ENCODE peak calls at places on chromosome 13, in nine cellular contexts. One of them, this sample, is unnamed.

GRCh38 chr13:113836917-113837553 is 26.8 kb downstream of the GAS6 start:
- DNase-seq in nucleus accumbens: no peak
- DNase-seq in stimulated activated CD4-positive, alpha-beta T cell treated with anti-CD3 and anti-CD28 coated beads, Interleukin-2, amount 100 ng/mL, for 48 hours: no peak
- DNase-seq in fibroblast of the conjunctiva: peak
- DNase-seq in aorta: peak
- DNase-seq in ELR: peak
- DNase-seq in stimulated activated CD8-positive, alpha-beta memory T cell treated with anti-CD3 and anti-CD28 coated beads, Interleukin-15, amount 100 ng/mL, for 1 hour: no peak
- DNase-seq in fibroblast of pulmonary artery: peak
- DNase-seq in NCI-H1092: no peak
- DNase-seq in this sample: peak

GRCh38 chr13:19567820-19568534 is 6.6 kb upstream of the TPTE2 start:
- DNase-seq in nucleus accumbens: no peak
- DNase-seq in stimulated activated CD4-positive, alpha-beta T cell treated with anti-CD3 and anti-CD28 coated beads, Interleukin-2, amount 100 ng/mL, for 48 hours: no peak
- DNase-seq in fibroblast of the conjunctiva: no peak
- DNase-seq in aorta: no peak
- DNase-seq in ELR: no peak
- DNase-seq in stimulated activated CD8-positive, alpha-beta memory T cell treated with anti-CD3 and anti-CD28 coated beads, Interleukin-15, amount 100 ng/mL, for 1 hour: no peak
- DNase-seq in fibroblast of pulmonary artery: no peak
- DNase-seq in NCI-H1092: no peak
- DNase-seq in this sample: no peak

GRCh38 chr13:20924758-20925394 is 22.3 kb upstream of the XPO4 start:
- DNase-seq in nucleus accumbens: no peak
- DNase-seq in stimulated activated CD4-positive, alpha-beta T cell treated with anti-CD3 and anti-CD28 coated beads, Interleukin-2, amount 100 ng/mL, for 48 hours: peak
- DNase-seq in fibroblast of the conjunctiva: peak
- DNase-seq in aorta: peak
- DNase-seq in ELR: peak
- DNase-seq in stimulated activated CD8-positive, alpha-beta memory T cell treated with anti-CD3 and anti-CD28 coated beads, Interleukin-15, amount 100 ng/mL, for 1 hour: peak
- DNase-seq in fibroblast of pulmonary artery: peak
- DNase-seq in NCI-H1092: peak
- DNase-seq in this sample: peak

GRCh38 chr13:51547425-51548176 is 36.7 kb upstream of the WDFY2 start:
- DNase-seq in nucleus accumbens: no peak
- DNase-seq in stimulated activated CD4-positive, alpha-beta T cell treated with anti-CD3 and anti-CD28 coated beads, Interleukin-2, amount 100 ng/mL, for 48 hours: no peak
- DNase-seq in fibroblast of the conjunctiva: no peak
- DNase-seq in aorta: no peak
- DNase-seq in ELR: no peak
- DNase-seq in stimulated activated CD8-positive, alpha-beta memory T cell treated with anti-CD3 and anti-CD28 coated beads, Interleukin-15, amount 100 ng/mL, for 1 hour: no peak
- DNase-seq in fibroblast of pulmonary artery: no peak
- DNase-seq in NCI-H1092: no peak
- DNase-seq in this sample: no peak

GRCh38 chr13:48731957-48732569 is 78.3 kb downstream of the CYSLTR2 start:
- DNase-seq in nucleus accumbens: no peak
- DNase-seq in stimulated activated CD4-positive, alpha-beta T cell treated with anti-CD3 and anti-CD28 coated beads, Interleukin-2, amount 100 ng/mL, for 48 hours: peak
- DNase-seq in fibroblast of the conjunctiva: no peak
- DNase-seq in aorta: peak
- DNase-seq in ELR: peak
- DNase-seq in stimulated activated CD8-positive, alpha-beta memory T cell treated with anti-CD3 and anti-CD28 coated beads, Interleukin-15, amount 100 ng/mL, for 1 hour: peak
- DNase-seq in fibroblast of pulmonary artery: peak
- DNase-seq in NCI-H1092: no peak
- DNase-seq in this sample: no peak

GRCh38 chr13:40379186-40379585 is 287.3 kb downstream of the FOXO1 start:
- DNase-seq in nucleus accumbens: no peak
- DNase-seq in stimulated activated CD4-positive, alpha-beta T cell treated with anti-CD3 and anti-CD28 coated beads, Interleukin-2, amount 100 ng/mL, for 48 hours: no peak
- DNase-seq in fibroblast of the conjunctiva: no peak
- DNase-seq in aorta: no peak
- DNase-seq in ELR: no peak
- DNase-seq in stimulated activated CD8-positive, alpha-beta memory T cell treated with anti-CD3 and anti-CD28 coated beads, Interleukin-15, amount 100 ng/mL, for 1 hour: no peak
- DNase-seq in fibroblast of pulmonary artery: no peak
- DNase-seq in NCI-H1092: no peak
- DNase-seq in this sample: no peak

GRCh38 chr13:42272115-42272756 is at the start of gene AKAP11:
- DNase-seq in nucleus accumbens: peak
- DNase-seq in stimulated activated CD4-positive, alpha-beta T cell treated with anti-CD3 and anti-CD28 coated beads, Interleukin-2, amount 100 ng/mL, for 48 hours: peak
- DNase-seq in fibroblast of the conjunctiva: no peak
- DNase-seq in aorta: peak
- DNase-seq in ELR: peak
- DNase-seq in stimulated activated CD8-positive, alpha-beta memory T cell treated with anti-CD3 and anti-CD28 coated beads, Interleukin-15, amount 100 ng/mL, for 1 hour: peak
- DNase-seq in fibroblast of pulmonary artery: peak
- DNase-seq in NCI-H1092: peak
- DNase-seq in this sample: peak

GRCh38 chr13:97240789-97241734 is 18.9 kb downstream of the MBNL2 start:
- DNase-seq in nucleus accumbens: no peak
- DNase-seq in stimulated activated CD4-positive, alpha-beta T cell treated with anti-CD3 and anti-CD28 coated beads, Interleukin-2, amount 100 ng/mL, for 48 hours: no peak
- DNase-seq in fibroblast of the conjunctiva: no peak
- DNase-seq in aorta: no peak
- DNase-seq in ELR: no peak
- DNase-seq in stimulated activated CD8-positive, alpha-beta memory T cell treated with anti-CD3 and anti-CD28 coated beads, Interleukin-15, amount 100 ng/mL, for 1 hour: no peak
- DNase-seq in fibroblast of pulmonary artery: no peak
- DNase-seq in NCI-H1092: no peak
- DNase-seq in this sample: no peak

GRCh38 chr13:50131998-50132936 is 117.0 kb downstream of the KCNRG start:
- DNase-seq in nucleus accumbens: no peak
- DNase-seq in stimulated activated CD4-positive, alpha-beta T cell treated with anti-CD3 and anti-CD28 coated beads, Interleukin-2, amount 100 ng/mL, for 48 hours: no peak
- DNase-seq in fibroblast of the conjunctiva: no peak
- DNase-seq in aorta: peak
- DNase-seq in ELR: no peak
- DNase-seq in stimulated activated CD8-positive, alpha-beta memory T cell treated with anti-CD3 and anti-CD28 coated beads, Interleukin-15, amount 100 ng/mL, for 1 hour: no peak
- DNase-seq in fibroblast of pulmonary artery: no peak
- DNase-seq in NCI-H1092: no peak
- DNase-seq in this sample: no peak

GRCh38 chr13:112325142-112325808 is 50.9 kb upstream of the SPACA7 start:
- DNase-seq in nucleus accumbens: no peak
- DNase-seq in stimulated activated CD4-positive, alpha-beta T cell treated with anti-CD3 and anti-CD28 coated beads, Interleukin-2, amount 100 ng/mL, for 48 hours: no peak
- DNase-seq in fibroblast of the conjunctiva: no peak
- DNase-seq in aorta: no peak
- DNase-seq in ELR: no peak
- DNase-seq in stimulated activated CD8-positive, alpha-beta memory T cell treated with anti-CD3 and anti-CD28 coated beads, Interleukin-15, amount 100 ng/mL, for 1 hour: no peak
- DNase-seq in fibroblast of pulmonary artery: no peak
- DNase-seq in NCI-H1092: no peak
- DNase-seq in this sample: no peak

GRCh38 chr13:77406644-77407440 is 79.9 kb upstream of the MYCBP2 start:
- DNase-seq in nucleus accumbens: no peak
- DNase-seq in stimulated activated CD4-positive, alpha-beta T cell treated with anti-CD3 and anti-CD28 coated beads, Interleukin-2, amount 100 ng/mL, for 48 hours: no peak
- DNase-seq in fibroblast of the conjunctiva: no peak
- DNase-seq in aorta: no peak
- DNase-seq in ELR: no peak
- DNase-seq in stimulated activated CD8-positive, alpha-beta memory T cell treated with anti-CD3 and anti-CD28 coated beads, Interleukin-15, amount 100 ng/mL, for 1 hour: no peak
- DNase-seq in fibroblast of pulmonary artery: no peak
- DNase-seq in NCI-H1092: no peak
- DNase-seq in this sample: no peak

GRCh38 chr13:94431569-94431968 is 47.9 kb downstream of the DCT start:
- DNase-seq in nucleus accumbens: no peak
- DNase-seq in stimulated activated CD4-positive, alpha-beta T cell treated with anti-CD3 and anti-CD28 coated beads, Interleukin-2, amount 100 ng/mL, for 48 hours: no peak
- DNase-seq in fibroblast of the conjunctiva: peak
- DNase-seq in aorta: no peak
- DNase-seq in ELR: peak
- DNase-seq in stimulated activated CD8-positive, alpha-beta memory T cell treated with anti-CD3 and anti-CD28 coated beads, Interleukin-15, amount 100 ng/mL, for 1 hour: no peak
- DNase-seq in fibroblast of pulmonary artery: peak
- DNase-seq in NCI-H1092: no peak
- DNase-seq in this sample: no peak

GRCh38 chr13:94713556-94714182 is 1.3 kb upstream of the SOX21 start:
- DNase-seq in nucleus accumbens: peak
- DNase-seq in stimulated activated CD4-positive, alpha-beta T cell treated with anti-CD3 and anti-CD28 coated beads, Interleukin-2, amount 100 ng/mL, for 48 hours: no peak
- DNase-seq in fibroblast of the conjunctiva: no peak
- DNase-seq in aorta: no peak
- DNase-seq in ELR: no peak
- DNase-seq in stimulated activated CD8-positive, alpha-beta memory T cell treated with anti-CD3 and anti-CD28 coated beads, Interleukin-15, amount 100 ng/mL, for 1 hour: no peak
- DNase-seq in fibroblast of pulmonary artery: no peak
- DNase-seq in NCI-H1092: no peak
- DNase-seq in this sample: no peak

GRCh38 chr13:47859129-47859528 is 141.9 kb downstream of the SUCLA2 start:
- DNase-seq in nucleus accumbens: no peak
- DNase-seq in stimulated activated CD4-positive, alpha-beta T cell treated with anti-CD3 and anti-CD28 coated beads, Interleukin-2, amount 100 ng/mL, for 48 hours: no peak
- DNase-seq in fibroblast of the conjunctiva: no peak
- DNase-seq in aorta: no peak
- DNase-seq in ELR: peak
- DNase-seq in stimulated activated CD8-positive, alpha-beta memory T cell treated with anti-CD3 and anti-CD28 coated beads, Interleukin-15, amount 100 ng/mL, for 1 hour: no peak
- DNase-seq in fibroblast of pulmonary artery: no peak
- DNase-seq in NCI-H1092: no peak
- DNase-seq in this sample: peak

GRCh38 chr13:42729857-42730402 is 51.5 kb upstream of the FAM216B start:
- DNase-seq in nucleus accumbens: no peak
- DNase-seq in stimulated activated CD4-positive, alpha-beta T cell treated with anti-CD3 and anti-CD28 coated beads, Interleukin-2, amount 100 ng/mL, for 48 hours: no peak
- DNase-seq in fibroblast of the conjunctiva: no peak
- DNase-seq in aorta: no peak
- DNase-seq in ELR: no peak
- DNase-seq in stimulated activated CD8-positive, alpha-beta memory T cell treated with anti-CD3 and anti-CD28 coated beads, Interleukin-15, amount 100 ng/mL, for 1 hour: no peak
- DNase-seq in fibroblast of pulmonary artery: no peak
- DNase-seq in NCI-H1092: no peak
- DNase-seq in this sample: no peak

GRCh38 chr13:112943309-112944125 is 25.5 kb upstream of the MCF2L start:
- DNase-seq in nucleus accumbens: no peak
- DNase-seq in stimulated activated CD4-positive, alpha-beta T cell treated with anti-CD3 and anti-CD28 coated beads, Interleukin-2, amount 100 ng/mL, for 48 hours: peak
- DNase-seq in fibroblast of the conjunctiva: no peak
- DNase-seq in aorta: peak
- DNase-seq in ELR: peak
- DNase-seq in stimulated activated CD8-positive, alpha-beta memory T cell treated with anti-CD3 and anti-CD28 coated beads, Interleukin-15, amount 100 ng/mL, for 1 hour: no peak
- DNase-seq in fibroblast of pulmonary artery: peak
- DNase-seq in NCI-H1092: peak
- DNase-seq in this sample: peak

GRCh38 chr13:78398743-78399410 is 204.5 kb downstream of the POU4F1 start:
- DNase-seq in nucleus accumbens: no peak
- DNase-seq in stimulated activated CD4-positive, alpha-beta T cell treated with anti-CD3 and anti-CD28 coated beads, Interleukin-2, amount 100 ng/mL, for 48 hours: no peak
- DNase-seq in fibroblast of the conjunctiva: no peak
- DNase-seq in aorta: no peak
- DNase-seq in ELR: no peak
- DNase-seq in stimulated activated CD8-positive, alpha-beta memory T cell treated with anti-CD3 and anti-CD28 coated beads, Interleukin-15, amount 100 ng/mL, for 1 hour: no peak
- DNase-seq in fibroblast of pulmonary artery: no peak
- DNase-seq in NCI-H1092: no peak
- DNase-seq in this sample: no peak

GRCh38 chr13:34513526-34513925 is 428.5 kb upstream of the NBEA start:
- DNase-seq in nucleus accumbens: no peak
- DNase-seq in stimulated activated CD4-positive, alpha-beta T cell treated with anti-CD3 and anti-CD28 coated beads, Interleukin-2, amount 100 ng/mL, for 48 hours: no peak
- DNase-seq in fibroblast of the conjunctiva: no peak
- DNase-seq in aorta: no peak
- DNase-seq in ELR: no peak
- DNase-seq in stimulated activated CD8-positive, alpha-beta memory T cell treated with anti-CD3 and anti-CD28 coated beads, Interleukin-15, amount 100 ng/mL, for 1 hour: no peak
- DNase-seq in fibroblast of pulmonary artery: no peak
- DNase-seq in NCI-H1092: no peak
- DNase-seq in this sample: peak

GRCh38 chr13:33606692-33607091 is 211.3 kb upstream of the RFC3 start:
- DNase-seq in nucleus accumbens: no peak
- DNase-seq in stimulated activated CD4-positive, alpha-beta T cell treated with anti-CD3 and anti-CD28 coated beads, Interleukin-2, amount 100 ng/mL, for 48 hours: no peak
- DNase-seq in fibroblast of the conjunctiva: no peak
- DNase-seq in aorta: no peak
- DNase-seq in ELR: peak
- DNase-seq in stimulated activated CD8-positive, alpha-beta memory T cell treated with anti-CD3 and anti-CD28 coated beads, Interleukin-15, amount 100 ng/mL, for 1 hour: no peak
- DNase-seq in fibroblast of pulmonary artery: peak
- DNase-seq in NCI-H1092: no peak
- DNase-seq in this sample: no peak

GRCh38 chr13:76319921-76320320 is 566.3 kb downstream of the KCTD12 start:
- DNase-seq in nucleus accumbens: no peak
- DNase-seq in stimulated activated CD4-positive, alpha-beta T cell treated with anti-CD3 and anti-CD28 coated beads, Interleukin-2, amount 100 ng/mL, for 48 hours: no peak
- DNase-seq in fibroblast of the conjunctiva: no peak
- DNase-seq in aorta: no peak
- DNase-seq in ELR: no peak
- DNase-seq in stimulated activated CD8-positive, alpha-beta memory T cell treated with anti-CD3 and anti-CD28 coated beads, Interleukin-15, amount 100 ng/mL, for 1 hour: no peak
- DNase-seq in fibroblast of pulmonary artery: peak
- DNase-seq in NCI-H1092: no peak
- DNase-seq in this sample: no peak

GRCh38 chr13:96898212-96898611 is 96.1 kb downstream of the OXGR1 start:
- DNase-seq in nucleus accumbens: no peak
- DNase-seq in stimulated activated CD4-positive, alpha-beta T cell treated with anti-CD3 and anti-CD28 coated beads, Interleukin-2, amount 100 ng/mL, for 48 hours: no peak
- DNase-seq in fibroblast of the conjunctiva: peak
- DNase-seq in aorta: no peak
- DNase-seq in ELR: peak
- DNase-seq in stimulated activated CD8-positive, alpha-beta memory T cell treated with anti-CD3 and anti-CD28 coated beads, Interleukin-15, amount 100 ng/mL, for 1 hour: no peak
- DNase-seq in fibroblast of pulmonary artery: peak
- DNase-seq in NCI-H1092: no peak
- DNase-seq in this sample: peak

GRCh38 chr13:49319555-49320350 is 72.0 kb downstream of the CDADC1 start:
- DNase-seq in nucleus accumbens: no peak
- DNase-seq in stimulated activated CD4-positive, alpha-beta T cell treated with anti-CD3 and anti-CD28 coated beads, Interleukin-2, amount 100 ng/mL, for 48 hours: no peak
- DNase-seq in fibroblast of the conjunctiva: no peak
- DNase-seq in aorta: no peak
- DNase-seq in ELR: peak
- DNase-seq in stimulated activated CD8-positive, alpha-beta memory T cell treated with anti-CD3 and anti-CD28 coated beads, Interleukin-15, amount 100 ng/mL, for 1 hour: no peak
- DNase-seq in fibroblast of pulmonary artery: peak
- DNase-seq in NCI-H1092: no peak
- DNase-seq in this sample: peak

GRCh38 chr13:51637852-51638496 is 53.7 kb downstream of the WDFY2 start:
- DNase-seq in nucleus accumbens: no peak
- DNase-seq in stimulated activated CD4-positive, alpha-beta T cell treated with anti-CD3 and anti-CD28 coated beads, Interleukin-2, amount 100 ng/mL, for 48 hours: no peak
- DNase-seq in fibroblast of the conjunctiva: no peak
- DNase-seq in aorta: no peak
- DNase-seq in ELR: no peak
- DNase-seq in stimulated activated CD8-positive, alpha-beta memory T cell treated with anti-CD3 and anti-CD28 coated beads, Interleukin-15, amount 100 ng/mL, for 1 hour: no peak
- DNase-seq in fibroblast of pulmonary artery: no peak
- DNase-seq in NCI-H1092: no peak
- DNase-seq in this sample: no peak

GRCh38 chr13:94700051-94700535 is 12.3 kb downstream of the SOX21 start:
- DNase-seq in nucleus accumbens: no peak
- DNase-seq in stimulated activated CD4-positive, alpha-beta T cell treated with anti-CD3 and anti-CD28 coated beads, Interleukin-2, amount 100 ng/mL, for 48 hours: no peak
- DNase-seq in fibroblast of the conjunctiva: no peak
- DNase-seq in aorta: no peak
- DNase-seq in ELR: no peak
- DNase-seq in stimulated activated CD8-positive, alpha-beta memory T cell treated with anti-CD3 and anti-CD28 coated beads, Interleukin-15, amount 100 ng/mL, for 1 hour: no peak
- DNase-seq in fibroblast of pulmonary artery: no peak
- DNase-seq in NCI-H1092: no peak
- DNase-seq in this sample: no peak

GRCh38 chr13:95523598-95523997 is 28.9 kb upstream of the CLDN10 start:
- DNase-seq in nucleus accumbens: no peak
- DNase-seq in stimulated activated CD4-positive, alpha-beta T cell treated with anti-CD3 and anti-CD28 coated beads, Interleukin-2, amount 100 ng/mL, for 48 hours: no peak
- DNase-seq in fibroblast of the conjunctiva: no peak
- DNase-seq in aorta: no peak
- DNase-seq in ELR: no peak
- DNase-seq in stimulated activated CD8-positive, alpha-beta memory T cell treated with anti-CD3 and anti-CD28 coated beads, Interleukin-15, amount 100 ng/mL, for 1 hour: no peak
- DNase-seq in fibroblast of pulmonary artery: no peak
- DNase-seq in NCI-H1092: no peak
- DNase-seq in this sample: no peak

This sample was measured in astrocyte.